ENCODE peak calls at places on chromosomes 7 and 10, in ten cellular contexts. Q, X, T, S, D, I, M, W, N and A are unnamed samples.
A peak's percentile ranks its signal among the peaks of the same experiment; 100 is the strongest.

GRCh38 chr7:156932006-156932405 is 17.5 kb upstream of the NOM1 start:
- DNase-seq in Q (peak; percentile 32), X (no peak), T (no peak), S (no peak), D (no peak), I (no peak), M (no peak), W (no peak), N (no peak), A (no peak)

GRCh38 chr10:79409038-79410035 is 36.1 kb downstream of the ZCCHC24 start:
- DNase-seq in Q (no peak), X (peak; percentile 53), T (no peak), S (no peak), D (peak; percentile 42), I (no peak), M (no peak), W (no peak), N (no peak), A (no peak)

GRCh38 chr10:124717911-124718734 is 26.1 kb downstream of the FAM53B start:
- DNase-seq in Q (no peak), X (peak; percentile 53), T (peak; percentile 84), S (peak; percentile 52), D (no peak), I (no peak), M (no peak), W (no peak), N (no peak), A (no peak)

GRCh38 chr7:157116762-157117161 is 22.0 kb upstream of the UBE3C start:
- DNase-seq in Q (no peak), X (no peak), T (no peak), S (no peak), D (no peak), I (no peak), M (no peak), W (no peak), N (no peak), A (no peak)

GRCh38 chr7:71311576-71311975 is 179.6 kb downstream of the GALNT17 start:
- DNase-seq in Q (no peak), X (no peak), T (no peak), S (no peak), D (no peak), I (no peak), M (no peak), W (no peak), N (no peak), A (no peak)

GRCh38 chr10:127619550-127619949 is 70.4 kb downstream of the NPS start:
- DNase-seq in Q (no peak), X (no peak), T (no peak), S (no peak), D (no peak), I (no peak), M (no peak), W (no peak), N (no peak), A (no peak)

GRCh38 chr7:44587843-44588711 is 6.0 kb upstream of the TMED4 start:
- DNase-seq in Q (peak; percentile 73), X (no peak), T (peak; percentile 78), S (peak; percentile 40), D (no peak), I (no peak), M (peak; percentile 41), W (peak; percentile 72), N (peak; percentile 48), A (no peak)

GRCh38 chr10:69814251-69814650 is 12.5 kb downstream of the COL13A1 start:
- DNase-seq in Q (no peak), X (no peak), T (no peak), S (no peak), D (no peak), I (no peak), M (no peak), W (no peak), N (no peak), A (no peak)

GRCh38 chr7:96903906-96904305 is 101.4 kb upstream of the DLX6 start:
- DNase-seq in Q (no peak), X (no peak), T (no peak), S (no peak), D (no peak), I (no peak), M (no peak), W (no peak), N (no peak), A (no peak)

GRCh38 chr7:20219446-20220292 is 2.5 kb upstream of the MACC1 start:
- DNase-seq in Q (peak; percentile 95), X (peak; percentile 61), T (peak; percentile 99), S (no peak), D (peak; percentile 81), I (peak; percentile 34), M (no peak), W (peak; percentile 96), N (peak; percentile 84), A (no peak)

GRCh38 chr7:91892821-91893340 is 12.4 kb upstream of the MTERF1 start:
- DNase-seq in Q (peak; percentile 32), X (no peak), T (no peak), S (no peak), D (no peak), I (no peak), M (no peak), W (peak; percentile 54), N (no peak), A (no peak)

GRCh38 chr7:101824440-101824839 is 7.0 kb downstream of the CUX1 start:
- DNase-seq in Q (no peak), X (no peak), T (no peak), S (no peak), D (no peak), I (no peak), M (no peak), W (no peak), N (no peak), A (no peak)

GRCh38 chr10:102796407-102797176 is 40.6 kb downstream of the CYP17A1 start:
- DNase-seq in Q (no peak), X (peak; percentile 94), T (peak; percentile 71), S (no peak), D (peak; percentile 81), I (no peak), M (no peak), W (peak; percentile 51), N (peak; percentile 73), A (no peak)

GRCh38 chr7:74398426-74398825 is 55.3 kb upstream of the GTF2IRD1 start:
- DNase-seq in Q (no peak), X (no peak), T (no peak), S (no peak), D (no peak), I (no peak), M (no peak), W (no peak), N (no peak), A (no peak)

GRCh38 chr7:139737221-139738100 is 40.3 kb downstream of the HIPK2 start:
- DNase-seq in Q (peak; percentile 76), X (no peak), T (no peak), S (no peak), D (no peak), I (no peak), M (no peak), W (peak; percentile 56), N (no peak), A (no peak)

GRCh38 chr7:83876593-83876992 is 227.7 kb upstream of the SEMA3E start:
- DNase-seq in Q (peak; percentile 88), X (no peak), T (no peak), S (no peak), D (no peak), I (no peak), M (no peak), W (peak; percentile 59), N (no peak), A (no peak)

GRCh38 chr10:17101910-17102266 is 27.7 kb downstream of the CUBN start:
- DNase-seq in Q (no peak), X (no peak), T (no peak), S (no peak), D (no peak), I (no peak), M (no peak), W (no peak), N (no peak), A (no peak)

GRCh38 chr7:55254596-55255500 is 110.3 kb upstream of the LANCL2 start:
- DNase-seq in Q (peak; percentile 61), X (peak; percentile 92), T (peak; percentile 65), S (peak; percentile 48), D (peak; percentile 86), I (peak; percentile 90), M (peak; percentile 83), W (peak; percentile 82), N (peak; percentile 75), A (peak; percentile 97)

GRCh38 chr7:66100408-66101050 is 14.1 kb upstream of the CRCP start:
- DNase-seq in Q (no peak), X (no peak), T (no peak), S (no peak), D (no peak), I (no peak), M (no peak), W (no peak), N (no peak), A (no peak)

GRCh38 chr10:26474062-26474461 is 35.9 kb downstream of the APBB1IP start:
- DNase-seq in Q (peak; percentile 82), X (no peak), T (no peak), S (no peak), D (no peak), I (no peak), M (no peak), W (no peak), N (no peak), A (no peak)
- TF ChIP-seq CTCF in Q (no peak), X (no peak), T (no peak), S (no peak), D (no peak), I (no peak), M (no peak), W (no peak), N (no peak), A (no peak)

GRCh38 chr10:72306215-72306760 is 32.6 kb downstream of the DDIT4 start:
- DNase-seq in Q (no peak), X (no peak), T (no peak), S (no peak), D (no peak), I (no peak), M (no peak), W (no peak), N (no peak), A (no peak)
- TF ChIP-seq CTCF in Q (no peak), X (no peak), T (no peak), S (no peak), D (no peak), I (no peak), M (no peak), W (no peak), N (no peak), A (no peak)

GRCh38 chr7:43583424-43584199 is 704 bp downstream of the STK17A start:
- DNase-seq in Q (peak; percentile 35), X (peak; percentile 85), T (peak; percentile 84), S (peak; percentile 63), D (peak; percentile 89), I (peak; percentile 53), M (peak; percentile 81), W (peak; percentile 48), N (peak; percentile 80), A (peak; percentile 90)
- TF ChIP-seq CTCF in Q (no peak), X (peak; percentile 8), T (peak; percentile 10), S (peak; percentile 28), D (peak; percentile 27), I (no peak), M (peak; percentile 26), W (peak; percentile 16), N (no peak), A (peak; percentile 34)

DNA sequence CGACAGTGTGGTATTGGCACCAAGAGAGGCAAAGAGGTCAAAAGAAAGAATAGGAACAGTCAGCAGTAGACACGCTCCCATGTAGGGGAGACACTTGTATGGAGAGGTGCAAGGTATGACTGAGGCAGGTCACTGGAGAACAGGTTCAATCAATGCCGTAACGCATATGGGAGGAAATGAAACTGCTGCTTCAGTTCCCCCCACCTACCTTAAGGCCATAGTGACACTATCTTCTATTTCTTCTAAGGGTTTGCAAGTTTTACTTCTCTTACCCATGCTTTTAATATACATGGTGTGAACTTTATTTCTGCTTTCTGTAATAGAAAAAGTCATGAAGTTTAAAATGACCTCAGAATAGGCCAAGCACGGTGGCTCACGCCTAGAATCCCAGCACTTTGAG is 5.5 kb upstream of the PITRM1 start:
- DNase-seq in Q (no peak), X (no peak), T (no peak), S (no peak), D (no peak), I (no peak), M (no peak), W (no peak), N (no peak), A (no peak)
- TF ChIP-seq CTCF in Q (no peak), X (no peak), T (no peak), S (no peak), D (no peak), I (no peak), M (no peak), W (no peak), N (no peak), A (no peak)